ENCODE peak calls at places on chromosome 1, in eight cellular contexts. S is AG04449; H is epithelial cell of esophagus; E is glutamatergic neuron; D is osteocyte; Y is CD8-positive, alpha-beta T cell; K is cardiac fibroblast; T is body of pancreas. L is an unnamed sample.
A peak's percentile ranks its signal among the peaks of the same experiment; 100 is the strongest.

GRCh38 chr1:41648844-41649243 is 164.4 kb upstream of the EDN2 start:
- DNase-seq in S (no peak), K (no peak), E (no peak), D (no peak), H (no peak), Y (no peak), T (no peak), L (no peak)

GRCh38 chr1:193185861-193186714 is at the start of gene B3GALT2:
- DNase-seq in E (peak; percentile 56), D (no peak), H (peak; percentile 67), T (peak; percentile 39), K (peak; percentile 62), S (no peak), Y (no peak), L (no peak)

GRCh38 chr1:185551008-185551407 is 183.2 kb upstream of the HMCN1 start:
- DNase-seq in Y (no peak), D (no peak), E (no peak), H (no peak), S (no peak), T (peak; percentile 59), K (no peak), L (no peak)

GRCh38 chr1:101291562-101292035 is 54.8 kb downstream of the S1PR1 start:
- DNase-seq in Y (no peak), S (no peak), T (no peak), D (no peak), H (peak; percentile 42), E (no peak), K (peak; percentile 71), L (no peak)

GRCh38 chr1:241627453-241628329 is 12.5 kb downstream of the CHML start:
- DNase-seq in S (peak; percentile 46), H (peak; percentile 88), D (no peak), Y (no peak), E (no peak), T (peak; percentile 20), K (peak; percentile 92), L (no peak)

GRCh38 chr1:160070243-160071163 is 543 bp upstream of the KCNJ10 start:
- DNase-seq in S (no peak), E (peak; percentile 90), T (peak; percentile 80), D (no peak), H (peak; percentile 50), Y (peak; percentile 85), K (peak; percentile 40), L (peak; percentile 79)

GRCh38 chr1:108592030-108592759 is 32.3 kb downstream of the EEIG2 start:
- DNase-seq in H (no peak), T (no peak), S (no peak), K (peak; percentile 45), Y (no peak), E (no peak), D (no peak), L (no peak)

GRCh38 chr1:86487131-86487804 is 18.5 kb downstream of the CLCA1 start:
- DNase-seq in Y (no peak), K (peak; percentile 93), D (no peak), E (no peak), S (peak; percentile 69), T (no peak), H (peak; percentile 19), L (no peak)

GRCh38 chr1:1290238-1290731 is 10.0 kb downstream of the SCNN1D start:
- DNase-seq in S (no peak), D (no peak), T (peak; percentile 87), Y (no peak), E (peak; percentile 91), K (no peak), H (peak; percentile 55), L (no peak)

GRCh38 chr1:1666526-1666925 is 7.7 kb upstream of the CDK11B start:
- DNase-seq in E (no peak), H (no peak), Y (no peak), K (no peak), D (no peak), S (no peak), T (peak; percentile 4), L (no peak)

GRCh38 chr1:180213401-180214177 is 16.5 kb upstream of the LHX4 start:
- DNase-seq in Y (peak; percentile 62), T (no peak), H (peak; percentile 22), K (peak; percentile 23), E (no peak), D (no peak), S (no peak), L (no peak)

GRCh38 chr1:150283260-150283659 is 906 bp downstream of the CIART start:
- DNase-seq in H (no peak), K (no peak), E (no peak), T (no peak), Y (no peak), S (no peak), D (no peak), L (no peak)

GRCh38 chr1:164707868-164708331 is 148.9 kb downstream of the PBX1 start:
- DNase-seq in H (peak; percentile 64), E (no peak), D (no peak), S (peak; percentile 42), Y (no peak), K (peak; percentile 85), T (peak; percentile 71), L (no peak)

GRCh38 chr1:150322310-150322709 is 977 bp downstream of the PRPF3 start:
- DNase-seq in E (no peak), D (no peak), Y (no peak), H (peak; percentile 64), S (no peak), T (no peak), K (peak; percentile 48), L (no peak)

GRCh38 chr1:97630281-97630680 is 290.6 kb downstream of the DPYD start:
- DNase-seq in Y (no peak), E (no peak), D (no peak), H (no peak), S (no peak), T (no peak), K (no peak), L (no peak)

GRCh38 chr1:77200806-77201205 is 18.4 kb downstream of the PIGK start:
- DNase-seq in K (no peak), E (no peak), T (no peak), Y (no peak), D (no peak), H (no peak), S (no peak), L (no peak)

GRCh38 chr1:201014816-201015200 is 8.7 kb downstream of the KIF21B start:
- DNase-seq in D (no peak), T (no peak), E (no peak), H (peak; percentile 50), Y (no peak), K (no peak), S (no peak), L (no peak)

GRCh38 chr1:55095095-55095494 is 55.7 kb downstream of the PCSK9 start:
- DNase-seq in H (no peak), Y (no peak), T (no peak), D (no peak), E (no peak), S (no peak), K (no peak), L (no peak)

GRCh38 chr1:228315945-228316588 is 90.6 kb downstream of the TRIM11 start:
- DNase-seq in H (no peak), S (no peak), D (peak; percentile 85), E (no peak), T (peak; percentile 77), Y (no peak), K (no peak), L (no peak)

GRCh38 chr1:8016244-8017241 is 9.6 kb downstream of the ERRFI1 start:
- DNase-seq in H (peak; percentile 16), Y (no peak), D (no peak), E (no peak), S (no peak), T (no peak), K (peak; percentile 51), L (no peak)
- TF ChIP-seq CTCF in H (no peak), Y (no peak), D (no peak), E (no peak), S (no peak), T (no peak), K (no peak), L (peak; percentile 4)

GRCh38 chr1:60978421-60979357 is 103.7 kb upstream of the NFIA start:
- DNase-seq in S (no peak), D (no peak), E (no peak), T (peak; percentile 58), Y (peak; percentile 50), H (peak; percentile 74), K (peak; percentile 65), L (no peak)
- TF ChIP-seq CTCF in S (peak; percentile 76), D (peak; percentile 41), E (no peak), T (peak; percentile 29), Y (peak; percentile 36), H (peak; percentile 95), K (peak; percentile 67), L (peak; percentile 38)

DNA sequence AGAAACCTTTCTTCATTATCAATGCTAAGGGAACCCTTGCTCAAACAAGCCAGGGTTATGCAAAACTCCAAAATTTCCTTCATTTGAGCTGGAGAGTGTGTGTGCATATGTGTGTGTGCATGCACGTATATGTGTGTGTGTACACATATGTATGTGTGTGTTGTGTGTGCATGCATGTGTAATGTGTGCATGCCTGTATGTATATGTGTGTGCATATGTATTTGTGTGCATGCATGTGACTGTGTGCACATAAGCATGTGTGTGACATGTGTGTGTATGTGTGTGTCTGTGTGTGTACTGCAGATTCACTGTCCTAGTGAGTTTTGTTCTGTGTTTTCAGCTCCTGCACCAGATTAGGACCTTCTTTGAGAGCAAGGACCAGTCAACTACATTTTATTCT is 28.2 kb downstream of the PAX7 start:
- DNase-seq in S (no peak), E (no peak), K (no peak), Y (no peak), H (no peak), T (no peak), D (no peak), L (no peak)
- TF ChIP-seq CTCF in S (no peak), E (no peak), K (no peak), Y (no peak), H (no peak), T (no peak), D (no peak), L (no peak)

GRCh38 chr1:202588644-202589189 is 121.5 kb downstream of the SYT2 start:
- DNase-seq in D (no peak), T (no peak), S (no peak), K (no peak), E (no peak), H (peak; percentile 81), Y (no peak), L (no peak)

GRCh38 chr1:202587859-202588480 is 122.3 kb downstream of the SYT2 start:
- DNase-seq in Y (no peak), K (no peak), H (peak; percentile 35), S (no peak), E (no peak), D (no peak), T (no peak), L (no peak)

GRCh38 chr1:202590119-202590518 is 120.1 kb downstream of the SYT2 start:
- DNase-seq in S (no peak), K (no peak), H (no peak), E (no peak), D (no peak), Y (no peak), T (no peak), L (no peak)

GRCh38 chr1:202590975-202591411 is 119.3 kb downstream of the SYT2 start:
- DNase-seq in E (no peak), K (no peak), Y (no peak), S (no peak), D (no peak), T (no peak), H (peak; percentile 80), L (no peak)

DNA sequence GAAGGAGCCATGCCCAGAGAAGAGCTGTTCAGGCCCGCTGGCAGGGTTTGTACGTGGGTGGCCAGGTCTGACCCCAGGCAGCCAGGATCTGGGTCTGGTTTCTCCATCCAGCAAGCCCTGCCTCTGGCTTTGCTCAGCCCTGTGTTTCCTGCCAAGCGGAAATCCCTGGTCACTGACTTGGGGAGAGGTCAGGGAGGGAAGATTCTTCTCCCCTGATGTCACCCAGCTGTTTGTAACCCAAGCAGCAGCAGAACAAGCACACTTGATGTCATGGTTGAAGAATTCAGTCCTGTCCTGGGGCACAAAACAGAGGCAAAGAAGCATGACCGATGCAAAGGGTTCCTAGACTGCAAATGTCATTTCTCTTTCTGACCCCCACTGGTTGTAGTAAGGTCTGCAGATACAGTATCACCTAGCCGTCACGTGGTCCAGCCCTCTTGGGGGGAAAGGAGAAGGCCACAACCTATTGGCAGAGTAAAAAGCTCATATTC is 121.0 kb downstream of the SYT2 start:
- DNase-seq in K (peak; percentile 100), S (peak; percentile 97), D (peak; percentile 92), Y (no peak), H (peak; percentile 99), E (no peak), T (peak; percentile 62), L (no peak)
- TF ChIP-seq CTCF in K (no peak), S (no peak), D (no peak), Y (no peak), H (no peak), E (no peak), T (no peak), L (no peak)

L was measured in D721Med.